ENCODE peak calls at places on chromosomes 11 and 22, in nine cellular contexts. O, N, S, J, G, F, A, V and D are unnamed samples.

GRCh38 chr22:45425101-45425500 is 11.6 kb downstream of the RIBC2 start:
- DNase-seq in A (no peak), J (no peak), O (no peak), F (no peak), G (no peak), V (no peak), S (peak), N (no peak), D (no peak)

GRCh38 chr22:22099833-22100812 is 117.5 kb upstream of the TOP3B start:
- DNase-seq in S (no peak), G (no peak), F (no peak), J (no peak), O (no peak), N (no peak), A (no peak), V (no peak), D (no peak)

GRCh38 chr11:33672273-33672672 is 28.4 kb downstream of the C11orf91 start:
- DNase-seq in N (no peak), A (no peak), F (no peak), G (no peak), S (no peak), J (no peak), V (no peak), O (no peak), D (no peak)

GRCh38 chr11:3077174-3077839 is 20.1 kb upstream of the CARS1 start:
- DNase-seq in G (no peak), V (no peak), F (no peak), S (no peak), J (no peak), N (no peak), O (no peak), A (no peak), D (no peak)

GRCh38 chr22:32205974-32206773 is 1.3 kb upstream of the RFPL2 start:
- DNase-seq in J (no peak), A (no peak), O (no peak), F (peak), N (no peak), S (no peak), V (no peak), G (no peak), D (no peak)

GRCh38 chr11:44561275-44561781 is 4.1 kb upstream of the CD82 start:
- DNase-seq in G (no peak), O (no peak), J (no peak), N (no peak), F (no peak), A (no peak), S (no peak), V (no peak), D (no peak)

GRCh38 chr11:337711-338110 is 17.1 kb upstream of the IFITM3 start:
- DNase-seq in F (no peak), N (no peak), S (peak), J (no peak), V (no peak), O (no peak), A (no peak), G (no peak), D (no peak)

GRCh38 chr11:124882339-124883071 is 15.2 kb downstream of the ROBO4 start:
- DNase-seq in N (no peak), V (no peak), F (no peak), A (peak), S (no peak), J (no peak), O (peak), G (no peak), D (no peak)

GRCh38 chr22:50010676-50011446 is 1.7 kb downstream of the IL17REL start:
- DNase-seq in G (peak), V (no peak), S (no peak), J (no peak), F (peak), N (peak), A (no peak), O (no peak), D (peak)

GRCh38 chr22:46676479-46676878 is 56.3 kb downstream of the GRAMD4 start:
- DNase-seq in N (no peak), S (no peak), G (no peak), A (no peak), O (no peak), J (no peak), F (peak), V (no peak), D (no peak)